ENCODE peak calls at places on chromosomes 13 and 19, in six cellular contexts. X, T, H, B, F and Y are unnamed samples.

GRCh38 chr19:53432088-53432661 is 391 bp downstream of the ZNF761 start:
- DNase-seq in H (peak; percentile 9), F (no peak), T (peak; percentile 13), X (peak; percentile 17), B (peak; percentile 52), Y (peak; percentile 23)

GRCh38 chr13:112169941-112170822 is 103.2 kb downstream of the SOX1 start:
- DNase-seq in H (no peak), X (no peak), B (no peak), T (no peak), F (no peak), Y (no peak)

GRCh38 chr13:28630864-28631263 is 28.1 kb upstream of the POMP start:
- DNase-seq in F (no peak), T (no peak), H (no peak), X (no peak), B (peak; percentile 44), Y (no peak)

GRCh38 chr19:39448271-39448670 is 2.9 kb downstream of the SUPT5H start:
- DNase-seq in B (peak; percentile 67), F (no peak), H (no peak), T (peak; percentile 73), X (no peak), Y (no peak)

GRCh38 chr13:99320693-99321481 is 13.7 kb upstream of the GPR183 start:
- DNase-seq in T (no peak), F (peak; percentile 68), B (peak; percentile 92), X (no peak), H (no peak), Y (no peak)

GRCh38 chr19:24052811-24053210 is 34.2 kb upstream of the ZNF254 start:
- DNase-seq in F (no peak), X (no peak), B (peak; percentile 29), H (no peak), T (no peak), Y (no peak)

GRCh38 chr13:43285891-43286602 is 262.7 kb downstream of the DNAJC15 start:
- DNase-seq in T (no peak), F (no peak), B (peak; percentile 69), H (no peak), X (no peak), Y (no peak)

GRCh38 chr13:110209950-110210603 is 96.9 kb downstream of the COL4A1 start:
- DNase-seq in H (no peak), B (no peak), X (no peak), T (no peak), F (peak; percentile 45), Y (no peak)

GRCh38 chr19:19613456-19613855 is 5.0 kb downstream of the PBX4 start:
- DNase-seq in B (peak; percentile 71), H (no peak), T (no peak), X (no peak), F (no peak), Y (no peak)

GRCh38 chr13:60623131-60623530 is 226.1 kb downstream of the TDRD3 start:
- DNase-seq in X (no peak), F (no peak), H (no peak), T (no peak), B (no peak), Y (no peak)

GRCh38 chr13:20102776-20103175 is 58.1 kb downstream of the GJA3 start:
- DNase-seq in X (no peak), T (no peak), F (no peak), H (no peak), B (peak; percentile 45), Y (no peak)

GRCh38 chr19:35206379-35206778 is 22.2 kb downstream of the FAM187B start:
- DNase-seq in T (peak; percentile 80), X (peak; percentile 81), H (no peak), F (no peak), B (no peak), Y (no peak)

GRCh38 chr13:102011539-102011938 is 390.3 kb downstream of the FGF14 start:
- DNase-seq in B (no peak), F (no peak), T (no peak), H (no peak), X (no peak), Y (no peak)

GRCh38 chr13:79662882-79663281 is 181.9 kb downstream of the NDFIP2 start:
- DNase-seq in F (peak; percentile 22), B (no peak), X (no peak), T (no peak), H (no peak), Y (no peak)

GRCh38 chr13:44307255-44307654 is 66.4 kb upstream of the SERP2 start:
- DNase-seq in X (no peak), T (no peak), H (no peak), F (peak; percentile 75), B (no peak), Y (no peak)

GRCh38 chr13:113579686-113580085 is 4.9 kb upstream of the TFDP1 start:
- DNase-seq in H (no peak), B (no peak), X (no peak), T (no peak), F (no peak), Y (no peak)

GRCh38 chr13:85261757-85262346 is 537.4 kb downstream of the SLITRK6 start:
- DNase-seq in T (no peak), H (no peak), X (no peak), F (peak; percentile 65), B (no peak), Y (peak; percentile 20)